ENCODE peak calls at places on chromosomes 2 and 18, in six cellular contexts. X, L, S, V, D and H are unnamed samples. For H3K9me3, the result is how much of the 10 kb centered on the place peaks cover.

GRCh38 chr18:58456625-58457024 is 172.3 kb downstream of the ALPK2 start:
- DNase-seq in X (no peak), L (no peak), S (peak), V (peak), D (no peak), H (no peak)

GRCh38 chr2:166440313-166440712 is 53.7 kb downstream of the SCN7A start:
- DNase-seq in X (no peak), L (no peak), S (no peak), V (no peak), D (no peak), H (no peak)

GRCh38 chr2:134567666-134568065 is 151.1 kb downstream of the TMEM163 start:
- DNase-seq in X (no peak), L (no peak), S (no peak), V (no peak), D (no peak), H (no peak)

GRCh38 chr18:24922491-24922890 is 429.5 kb downstream of the ZNF521 start:
- DNase-seq in X (no peak), L (no peak), S (no peak), V (no peak), D (no peak), H (no peak)

GRCh38 chr2:108621087-108621559 is 86.9 kb downstream of the LIMS1 start:
- DNase-seq in X (no peak), L (no peak), S (peak), V (no peak), D (peak), H (peak)

GRCh38 chr2:58448065-58448507 is 207.0 kb upstream of the FANCL start:
- DNase-seq in X (peak), L (no peak), S (peak), V (peak), D (no peak), H (peak)

GRCh38 chr2:205754285-205754923 is 72.1 kb downstream of the NRP2 start:
- DNase-seq in X (no peak), L (no peak), S (no peak), V (no peak), D (no peak), H (no peak)

GRCh38 chr2:23988371-23988770 is 21.5 kb upstream of the MFSD2B start:
- DNase-seq in X (peak), L (no peak), S (peak), V (no peak), D (no peak), H (no peak)

GRCh38 chr2:165205865-165206264 is 2.0 kb upstream of the SCN3A start:
- DNase-seq in X (no peak), L (no peak), S (no peak), V (no peak), D (no peak), H (no peak)

GRCh38 chr2:115083711-115084110 is 641.3 kb downstream of the DPP10 start:
- DNase-seq in X (no peak), L (no peak), S (no peak), V (no peak), D (no peak), H (no peak)

GRCh38 chr18:47725656-47726055 is 204.8 kb downstream of the SMAD2 start:
- DNase-seq in X (no peak), L (no peak), S (no peak), V (no peak), D (no peak), H (no peak)

GRCh38 chr18:78984941-78985784 is 5.5 kb downstream of the SALL3 start:
- DNase-seq in X (peak), L (no peak), S (peak), V (no peak), D (no peak), H (peak)

GRCh38 chr2:230414302-230414701 is 1.7 kb upstream of the SP100 start:
- DNase-seq in X (no peak), L (no peak), S (no peak), V (no peak), D (no peak), H (no peak)

GRCh38 chr2:222893716-222894115 is 32.9 kb downstream of the ACSL3 start:
- DNase-seq in X (no peak), L (no peak), S (no peak), V (no peak), D (no peak), H (no peak)

GRCh38 chr18:7111134-7111533 is 6.5 kb downstream of the LAMA1 start:
- DNase-seq in X (no peak), L (no peak), S (no peak), V (no peak), D (no peak), H (no peak)

GRCh38 chr2:221254281-221254680 is 317.8 kb downstream of the EPHA4 start:
- DNase-seq in X (no peak), L (no peak), S (no peak), V (no peak), D (no peak), H (no peak)

GRCh38 chr2:8985561-8986326 is 17.7 kb downstream of the MBOAT2 start:
- DNase-seq in X (no peak), L (no peak), S (no peak), V (no peak), D (no peak), H (no peak)

GRCh38 chr2:48578313-48578712 is 39.3 kb upstream of the GTF2A1L start:
- DNase-seq in X (no peak), L (no peak), S (no peak), V (no peak), D (no peak), H (no peak)

GRCh38 chr2:127415593-127416485 is 2.4 kb upstream of the PROC start:
- DNase-seq in X (peak), L (no peak), S (peak), V (peak), D (peak), H (peak)

GRCh38 chr2:12457831-12458230 is 258.9 kb upstream of the TRIB2 start:
- DNase-seq in X (no peak), L (no peak), S (no peak), V (no peak), D (no peak), H (no peak)

DNA sequence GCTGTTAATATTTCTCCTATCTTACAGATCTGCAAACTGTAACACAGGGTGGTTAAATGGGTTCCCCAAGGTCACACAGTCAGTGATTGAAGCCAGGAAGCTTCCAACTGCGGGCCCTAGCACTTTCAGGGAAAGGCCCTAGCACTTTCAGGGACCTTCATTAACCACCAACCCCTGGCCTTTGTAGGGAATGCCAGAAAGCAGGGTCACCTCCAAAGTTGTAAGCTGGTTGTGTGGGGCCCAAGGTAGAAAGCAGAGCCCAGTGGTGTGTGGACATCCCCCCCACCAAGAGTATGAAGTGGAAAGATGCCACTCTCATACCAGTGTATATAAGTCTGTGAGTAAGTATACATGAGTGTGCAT is 4.4 kb downstream of the DLX2 start:
- DNase-seq in X (peak), L (no peak), S (no peak), V (no peak), D (no peak), H (no peak)
- H3K27ac ChIP-seq in X (no peak), L (no peak), S (no peak), V (no peak), D (no peak), H (no peak)

DNA sequence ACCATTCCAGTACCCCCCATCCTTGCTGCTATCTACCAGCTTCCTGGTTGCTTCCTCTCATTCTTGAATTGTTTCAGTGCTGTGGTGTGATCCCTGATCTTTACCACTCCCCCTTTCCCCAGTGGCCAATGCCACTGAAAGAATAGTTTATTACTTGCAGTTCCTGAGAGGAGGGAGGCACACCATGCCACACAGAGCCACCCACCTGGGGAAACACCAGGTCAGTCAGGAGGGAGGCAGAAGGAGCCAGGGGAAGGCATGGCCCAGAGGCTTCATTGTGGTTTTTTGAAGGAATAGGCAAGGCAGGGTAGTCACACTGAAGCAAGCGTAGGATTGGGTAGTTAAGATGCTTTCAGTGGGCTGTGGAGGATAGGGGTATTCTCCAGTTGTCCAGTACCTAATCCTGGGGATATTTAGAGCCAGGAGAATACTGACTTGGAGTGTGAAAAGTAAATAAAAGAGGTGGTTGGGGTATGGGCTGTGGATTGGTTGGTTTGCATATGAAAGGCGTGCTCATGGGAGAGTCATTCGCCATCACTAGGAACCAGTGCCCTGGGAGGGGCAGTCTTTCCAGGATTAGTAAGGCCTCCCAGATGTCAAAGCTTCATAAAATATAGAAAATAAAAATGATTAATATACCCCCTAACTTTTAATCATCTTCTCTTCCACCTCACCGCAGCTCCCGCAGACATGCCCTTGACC is 6.7 kb upstream of the TMEM177 start:
- DNase-seq in X (no peak), L (no peak), S (no peak), V (no peak), D (no peak), H (no peak)
- H3K9me3 ChIP-seq in X (under half), L (under half), S (under half), V (under half), D (under half), H (under half)

GRCh38 chr18:34311468-34311867 is 86.8 kb upstream of the NOL4 start:
- DNase-seq in X (no peak), L (no peak), S (no peak), V (no peak), D (no peak), H (no peak)
- H3K27ac ChIP-seq in X (no peak), L (no peak), S (no peak), V (no peak), D (no peak), H (no peak)

DNA sequence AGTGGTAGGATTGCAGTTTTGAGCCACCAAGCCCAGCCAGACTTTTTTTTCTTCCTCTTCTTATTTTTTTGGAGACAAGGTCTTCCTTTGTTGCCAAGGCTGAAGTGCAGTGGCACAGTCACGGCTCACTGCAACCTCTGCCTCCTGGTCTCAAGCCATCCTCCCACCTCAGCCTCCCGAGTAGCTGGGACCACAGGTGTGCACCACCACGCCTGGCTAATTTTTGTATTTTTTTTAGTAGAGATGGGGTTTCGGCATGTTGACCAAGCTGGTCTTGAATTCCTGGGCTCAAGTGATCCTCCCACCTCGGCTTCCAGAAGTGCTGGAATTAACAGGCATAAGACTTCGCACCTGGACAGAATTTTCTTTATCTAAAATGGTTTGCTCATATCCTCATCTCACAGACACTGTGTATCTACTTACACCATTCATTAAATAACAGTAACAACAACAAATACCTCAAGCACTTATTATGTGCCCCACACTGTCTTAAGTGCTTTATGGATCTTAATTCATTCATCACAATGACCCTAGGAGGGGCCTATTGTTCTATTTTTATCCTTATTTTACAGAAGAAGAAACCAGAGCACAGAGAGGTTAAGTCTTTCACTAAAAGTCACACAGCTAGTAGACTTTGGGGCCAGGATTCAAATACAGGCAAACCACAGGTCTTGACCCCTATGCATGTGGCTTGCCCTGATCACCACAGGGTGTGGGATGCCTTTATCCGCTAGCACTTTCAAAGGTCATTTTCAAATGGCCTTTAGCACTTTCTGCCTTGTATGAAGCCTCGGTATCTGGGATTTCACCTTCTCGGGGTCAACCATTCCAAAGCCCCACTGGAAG is 39.6 kb downstream of the MYCN start:
- DNase-seq in X (no peak), L (no peak), S (no peak), V (no peak), D (no peak), H (no peak)
- H3K9me3 ChIP-seq in X (under half), L (under half), S (under half), V (under half), D (under half), H (under half)

GRCh38 chr2:238861766-238862315 is 14.0 kb downstream of the TWIST2 start:
- DNase-seq in X (no peak), L (no peak), S (no peak), V (no peak), D (no peak), H (no peak)

GRCh38 chr2:238859636-238860347 is 11.9 kb downstream of the TWIST2 start:
- DNase-seq in X (no peak), L (no peak), S (no peak), V (no peak), D (no peak), H (no peak)

GRCh38 chr2:238863231-238863630 is 15.3 kb downstream of the TWIST2 start:
- DNase-seq in X (no peak), L (no peak), S (no peak), V (peak), D (no peak), H (no peak)

GRCh38 chr2:238862701-238863100 is 14.8 kb downstream of the TWIST2 start:
- DNase-seq in X (no peak), L (no peak), S (no peak), V (no peak), D (no peak), H (no peak)

DNA sequence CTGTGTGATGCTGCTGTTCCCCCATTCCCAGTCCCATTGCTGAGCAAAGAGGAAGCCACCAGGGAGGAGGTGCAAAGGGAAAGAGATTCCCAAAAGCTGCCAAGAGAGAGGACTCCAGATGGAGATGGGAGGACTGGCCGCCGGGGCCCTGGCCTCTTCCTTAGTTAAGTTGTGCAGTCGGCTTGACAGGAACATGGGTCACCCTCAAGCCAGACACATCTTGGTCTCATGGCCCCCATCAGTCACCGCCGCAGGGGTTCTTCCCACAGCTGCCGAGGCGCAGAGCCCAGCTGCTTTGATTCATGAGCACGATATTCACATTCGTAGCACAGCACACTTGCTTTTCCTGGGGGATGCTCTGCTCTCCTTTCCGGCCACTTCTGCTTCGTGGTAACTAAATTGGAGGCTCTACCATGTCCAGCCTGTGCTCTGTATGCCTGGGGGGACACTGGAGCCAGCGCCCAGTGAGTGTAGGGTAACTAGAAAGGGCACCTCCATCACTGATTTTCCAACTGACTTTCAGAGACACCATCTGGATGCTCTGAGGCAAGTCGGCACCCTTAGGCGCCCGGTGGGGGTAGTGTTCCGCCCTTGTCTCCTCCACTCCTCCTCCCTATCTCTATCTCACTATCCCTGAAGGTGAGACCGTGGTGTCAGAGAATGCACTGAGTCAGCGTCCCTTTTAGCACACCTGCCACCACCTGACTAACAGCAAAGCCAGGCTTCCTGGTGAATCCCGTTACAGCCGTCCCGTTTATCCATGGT is 13.3 kb downstream of the TWIST2 start:
- DNase-seq in X (no peak), L (no peak), S (no peak), V (no peak), D (no peak), H (no peak)
- H3K27ac ChIP-seq in X (no peak), L (no peak), S (no peak), V (no peak), D (no peak), H (no peak)

DNA sequence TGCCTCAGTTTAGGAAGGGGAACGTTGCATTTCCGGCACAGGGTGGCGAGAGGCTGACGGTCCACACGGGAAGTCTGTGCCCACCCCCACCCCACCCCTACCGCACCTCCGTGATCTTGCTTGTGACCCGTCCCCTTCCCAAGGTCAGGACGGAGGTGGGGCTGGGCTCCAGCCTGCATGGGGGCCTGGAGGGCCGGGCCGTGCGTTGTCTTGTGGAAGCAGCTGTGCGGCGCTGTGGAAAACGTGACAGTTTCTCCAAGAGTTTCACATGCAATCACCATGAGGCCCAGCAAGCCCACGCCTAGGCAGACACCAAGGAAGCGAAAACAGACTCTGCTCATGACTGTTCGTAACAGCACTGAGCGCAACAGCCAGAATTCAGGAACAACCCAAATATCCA is 76.8 kb upstream of the HDAC4 start:
- DNase-seq in X (no peak), L (no peak), S (no peak), V (no peak), D (no peak), H (no peak)
- H3K9me3 ChIP-seq in X (under half), L (under half), S (under half), V (under half), D (under half), H (under half)

DNA sequence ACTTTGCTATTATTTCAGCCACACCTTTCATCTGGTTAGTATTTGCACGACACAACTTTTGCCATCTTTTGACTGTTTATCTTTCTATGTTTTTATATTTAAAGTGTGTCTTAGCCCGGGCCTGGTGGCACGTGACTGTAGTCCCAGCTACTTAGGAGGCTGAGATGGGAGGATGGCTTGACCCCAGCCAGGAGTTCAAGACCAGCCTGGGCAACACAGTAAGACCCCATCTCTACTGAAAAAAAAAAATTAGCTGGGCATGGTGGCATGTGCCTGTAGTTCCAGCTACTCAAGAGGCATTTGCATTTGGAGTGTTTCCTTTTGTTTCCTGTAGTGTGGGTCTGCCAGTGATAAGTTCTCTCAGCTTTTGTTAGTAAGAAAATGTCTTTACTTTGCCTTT is 88.7 kb upstream of the GLI2 start:
- DNase-seq in X (no peak), L (no peak), S (no peak), V (no peak), D (no peak), H (no peak)
- H3K27ac ChIP-seq in X (no peak), L (no peak), S (no peak), V (no peak), D (no peak), H (no peak)

GRCh38 chr2:103616891-103617290 is 855.1 kb downstream of the TMEM182 start:
- DNase-seq in X (no peak), L (no peak), S (no peak), V (no peak), D (no peak), H (no peak)
- H3K9me3 ChIP-seq in X (under half), L (under half), S (under half), V (under half), D (under half), H (under half)

GRCh38 chr2:171272039-171272438 is 111.3 kb upstream of the TLK1 start:
- DNase-seq in X (no peak), L (no peak), S (no peak), V (peak), D (no peak), H (no peak)
- H3K27ac ChIP-seq in X (no peak), L (no peak), S (no peak), V (peak), D (no peak), H (no peak)

GRCh38 chr2:85673736-85674375 is 5.9 kb upstream of the SFTPB start:
- DNase-seq in X (no peak), L (no peak), S (no peak), V (no peak), D (no peak), H (no peak)

GRCh38 chr2:85669549-85669948 is 1.6 kb upstream of the SFTPB start:
- DNase-seq in X (no peak), L (no peak), S (no peak), V (no peak), D (no peak), H (no peak)

GRCh38 chr2:85674417-85674816 is 6.4 kb upstream of the SFTPB start:
- DNase-seq in X (no peak), L (no peak), S (no peak), V (no peak), D (no peak), H (no peak)

GRCh38 chr2:85675427-85675826 is 7.4 kb upstream of the SFTPB start:
- DNase-seq in X (no peak), L (no peak), S (no peak), V (no peak), D (no peak), H (no peak)

DNA sequence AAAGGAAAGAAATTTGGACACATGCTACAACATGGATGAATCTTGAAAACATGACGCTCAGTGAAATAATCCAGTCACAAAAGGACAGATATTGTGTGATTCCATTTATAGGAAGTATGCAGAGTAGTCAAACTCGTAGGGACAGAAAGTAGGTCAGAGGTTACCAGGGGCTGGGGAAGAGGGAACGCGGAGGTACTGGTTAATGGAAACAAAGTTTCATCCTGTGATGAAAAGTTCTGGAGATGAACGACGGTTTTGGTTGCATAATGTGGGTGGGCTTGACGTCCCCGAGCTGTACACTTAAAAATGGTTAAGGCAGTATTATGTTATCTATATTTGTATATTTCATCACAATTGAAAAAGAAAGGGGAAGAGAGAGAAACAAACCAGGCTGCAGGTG is 4.5 kb upstream of the SFTPB start:
- DNase-seq in X (no peak), L (no peak), S (no peak), V (peak), D (no peak), H (no peak)
- H3K9me3 ChIP-seq in X (under half), L (under half), S (under half), V (under half), D (under half), H (under half)